ENCODE peak calls at places on chromosomes 3 and 15, in four cellular contexts. W, Y, L and G are unnamed samples.

GRCh38 chr15:48722764-48723661 is 77.5 kb upstream of the FBN1 start:
- DNase-seq in W (no peak), Y (no peak), L (no peak), G (peak; percentile 93)

GRCh38 chr3:184160456-184160855 is 5.3 kb downstream of the DVL3 start:
- DNase-seq in W (no peak), Y (no peak), L (no peak), G (no peak)

GRCh38 chr3:72278349-72279067 is 493.6 kb upstream of the PROK2 start:
- DNase-seq in W (no peak), Y (no peak), L (no peak), G (no peak)

GRCh38 chr15:52651868-52652267 is 27.3 kb downstream of the ATOSA start:
- DNase-seq in W (peak; percentile 79), Y (peak; percentile 34), L (peak; percentile 45), G (peak; percentile 77)

GRCh38 chr3:166123088-166123487 is 285.9 kb upstream of the BCHE start:
- DNase-seq in W (no peak), Y (no peak), L (no peak), G (no peak)

GRCh38 chr3:154122096-154122911 is 1.1 kb downstream of the ARHGEF26 start:
- DNase-seq in W (peak; percentile 14), Y (no peak), L (peak; percentile 43), G (no peak)

GRCh38 chr3:155560594-155560993 is 184.3 kb downstream of the PLCH1 start:
- DNase-seq in W (no peak), Y (no peak), L (no peak), G (peak; percentile 95)

GRCh38 chr3:178967184-178967532 is 104.5 kb downstream of the ZMAT3 start:
- DNase-seq in W (no peak), Y (no peak), L (no peak), G (no peak)

GRCh38 chr15:66961407-66961884 is 104.0 kb upstream of the SMAD3 start:
- DNase-seq in W (no peak), Y (no peak), L (no peak), G (no peak)

GRCh38 chr3:119817964-119818363 is 36.1 kb downstream of the NR1I2 start:
- DNase-seq in W (no peak), Y (no peak), L (no peak), G (no peak)

GRCh38 chr3:53230041-53230621 is 25.7 kb downstream of the TKT start:
- DNase-seq in W (no peak), Y (no peak), L (no peak), G (no peak)

GRCh38 chr3:159787191-159787590 is 201.4 kb upstream of the IL12A start:
- DNase-seq in W (no peak), Y (no peak), L (no peak), G (peak; percentile 96)

GRCh38 chr15:76576526-76577279 is 240.1 kb downstream of the ISL2 start:
- DNase-seq in W (peak; percentile 68), Y (no peak), L (no peak), G (peak; percentile 18)

GRCh38 chr3:98784666-98785600 is 21.8 kb downstream of the ST3GAL6 start:
- DNase-seq in W (no peak), Y (no peak), L (no peak), G (peak; percentile 75)

GRCh38 chr3:33855884-33856546 is 57.6 kb downstream of the PDCD6IP start:
- DNase-seq in W (no peak), Y (no peak), L (no peak), G (peak; percentile 71)

GRCh38 chr3:105448338-105448982 is 81.8 kb downstream of the ALCAM start:
- DNase-seq in W (no peak), Y (no peak), L (no peak), G (no peak)

GRCh38 chr3:114902691-114903101 is 244.4 kb downstream of the ZBTB20 start:
- DNase-seq in W (no peak), Y (no peak), L (no peak), G (no peak)

GRCh38 chr3:72346526-72346926 is 501.7 kb downstream of the SHQ1 start:
- DNase-seq in W (peak; percentile 23), Y (no peak), L (no peak), G (peak; percentile 91)

GRCh38 chr15:80106051-80106450 is 46.6 kb downstream of the ZFAND6 start:
- DNase-seq in W (no peak), Y (no peak), L (no peak), G (no peak)

GRCh38 chr15:88894819-88895767 is at the start of gene HAPLN3:
- DNase-seq in W (no peak), Y (peak; percentile 45), L (no peak), G (peak; percentile 55)

GRCh38 chr3:107487490-107487889 is 35.3 kb upstream of the BBX start:
- DNase-seq in W (no peak), Y (no peak), L (no peak), G (no peak)

GRCh38 chr3:155252535-155252934 is 40.9 kb downstream of the STRIT1 start:
- DNase-seq in W (no peak), Y (no peak), L (no peak), G (peak; percentile 84)

GRCh38 chr15:26095710-26096330 is 232.7 kb upstream of the ATP10A start:
- DNase-seq in W (no peak), Y (no peak), L (no peak), G (no peak)

GRCh38 chr15:66115568-66116206 is 137.9 kb downstream of the MEGF11 start:
- DNase-seq in W (no peak), Y (peak; percentile 45), L (no peak), G (no peak)

GRCh38 chr3:109702252-109702651 is 364.9 kb upstream of the DPPA4 start:
- DNase-seq in W (no peak), Y (no peak), L (no peak), G (peak; percentile 75)

GRCh38 chr3:123341871-123342630 is 106.8 kb downstream of the ADCY5 start:
- DNase-seq in W (no peak), Y (no peak), L (no peak), G (peak; percentile 20)

GRCh38 chr15:85625431-85625830 is 169.3 kb downstream of the KLHL25 start:
- DNase-seq in W (no peak), Y (peak; percentile 26), L (no peak), G (no peak)

GRCh38 chr3:129892486-129892856 is 1.0 kb downstream of the TMCC1 start:
- DNase-seq in W (no peak), Y (no peak), L (peak; percentile 39), G (no peak)